ENCODE peak calls at places on chromosome 5, in nine cellular contexts. One of them, this sample, is unnamed. For H3K4me1, the result is how much of the 10 kb centered on the place peaks cover.

GRCh38 chr5:34698754-34699153 is 42.6 kb downstream of the RAI14 start:
- DNase-seq in heart left ventricle: no peak
- DNase-seq in heart right ventricle: no peak
- DNase-seq in DND-41: no peak
- DNase-seq in prostate gland: no peak
- DNase-seq in left ventricle myocardium inferior: no peak
- DNase-seq in fibroblast of lung: no peak
- DNase-seq in ascending aorta: no peak
- DNase-seq in psoas muscle: no peak
- DNase-seq in this sample: no peak

GRCh38 chr5:139660105-139660915 is 12.2 kb downstream of the CXXC5 start:
- DNase-seq in heart left ventricle: peak
- DNase-seq in heart right ventricle: peak
- DNase-seq in DND-41: no peak
- DNase-seq in prostate gland: peak
- DNase-seq in left ventricle myocardium inferior: peak
- DNase-seq in fibroblast of lung: no peak
- DNase-seq in ascending aorta: peak
- DNase-seq in psoas muscle: peak
- DNase-seq in this sample: no peak

GRCh38 chr5:81855576-81855975 is 104.7 kb upstream of the SSBP2 start:
- DNase-seq in heart left ventricle: no peak
- DNase-seq in heart right ventricle: no peak
- DNase-seq in DND-41: no peak
- DNase-seq in prostate gland: no peak
- DNase-seq in left ventricle myocardium inferior: no peak
- DNase-seq in fibroblast of lung: no peak
- DNase-seq in ascending aorta: no peak
- DNase-seq in psoas muscle: no peak
- DNase-seq in this sample: no peak

GRCh38 chr5:123875444-123876264 is 363.7 kb downstream of the CSNK1G3 start:
- DNase-seq in heart left ventricle: peak
- DNase-seq in heart right ventricle: peak
- DNase-seq in DND-41: no peak
- DNase-seq in prostate gland: no peak
- DNase-seq in left ventricle myocardium inferior: no peak
- DNase-seq in fibroblast of lung: no peak
- DNase-seq in ascending aorta: no peak
- DNase-seq in psoas muscle: no peak
- DNase-seq in this sample: no peak

GRCh38 chr5:172303090-172303995 is 19.8 kb upstream of the UBTD2 start:
- DNase-seq in heart left ventricle: no peak
- DNase-seq in heart right ventricle: no peak
- DNase-seq in DND-41: no peak
- DNase-seq in prostate gland: no peak
- DNase-seq in left ventricle myocardium inferior: no peak
- DNase-seq in fibroblast of lung: peak
- DNase-seq in ascending aorta: no peak
- DNase-seq in psoas muscle: no peak
- DNase-seq in this sample: no peak

GRCh38 chr5:181052526-181052927 is 12.5 kb downstream of the BTNL9 start:
- DNase-seq in heart left ventricle: no peak
- DNase-seq in heart right ventricle: peak
- DNase-seq in DND-41: no peak
- DNase-seq in prostate gland: no peak
- DNase-seq in left ventricle myocardium inferior: peak
- DNase-seq in fibroblast of lung: peak
- DNase-seq in ascending aorta: no peak
- DNase-seq in psoas muscle: no peak
- DNase-seq in this sample: no peak

GRCh38 chr5:174625591-174626365 is 98.6 kb upstream of the MSX2 start:
- DNase-seq in heart left ventricle: no peak
- DNase-seq in heart right ventricle: no peak
- DNase-seq in DND-41: no peak
- DNase-seq in prostate gland: no peak
- DNase-seq in left ventricle myocardium inferior: no peak
- DNase-seq in fibroblast of lung: peak
- DNase-seq in ascending aorta: no peak
- DNase-seq in psoas muscle: no peak
- DNase-seq in this sample: no peak

GRCh38 chr5:37075399-37075950 is 173.7 kb downstream of the CPLANE1 start:
- DNase-seq in heart left ventricle: no peak
- DNase-seq in heart right ventricle: no peak
- DNase-seq in DND-41: no peak
- DNase-seq in prostate gland: no peak
- DNase-seq in left ventricle myocardium inferior: no peak
- DNase-seq in fibroblast of lung: no peak
- DNase-seq in ascending aorta: no peak
- DNase-seq in psoas muscle: no peak
- DNase-seq in this sample: no peak

GRCh38 chr5:131783874-131784273 is 12.9 kb downstream of the FNIP1 start:
- DNase-seq in heart left ventricle: no peak
- DNase-seq in heart right ventricle: no peak
- DNase-seq in DND-41: no peak
- DNase-seq in prostate gland: no peak
- DNase-seq in left ventricle myocardium inferior: no peak
- DNase-seq in fibroblast of lung: no peak
- DNase-seq in ascending aorta: no peak
- DNase-seq in psoas muscle: no peak
- DNase-seq in this sample: no peak

GRCh38 chr5:176762489-176762888 is 47.9 kb upstream of the UNC5A start:
- DNase-seq in heart left ventricle: no peak
- DNase-seq in heart right ventricle: no peak
- DNase-seq in DND-41: no peak
- DNase-seq in prostate gland: no peak
- DNase-seq in left ventricle myocardium inferior: no peak
- DNase-seq in fibroblast of lung: no peak
- DNase-seq in ascending aorta: no peak
- DNase-seq in psoas muscle: no peak
- DNase-seq in this sample: no peak

GRCh38 chr5:127040779-127041520 is 10.6 kb upstream of the MARCHF3 start:
- DNase-seq in heart left ventricle: no peak
- DNase-seq in heart right ventricle: no peak
- DNase-seq in DND-41: no peak
- DNase-seq in prostate gland: peak
- DNase-seq in left ventricle myocardium inferior: no peak
- DNase-seq in fibroblast of lung: no peak
- DNase-seq in ascending aorta: no peak
- DNase-seq in psoas muscle: no peak
- DNase-seq in this sample: no peak

GRCh38 chr5:174433098-174433497 is 291.3 kb upstream of the MSX2 start:
- DNase-seq in heart left ventricle: no peak
- DNase-seq in heart right ventricle: no peak
- DNase-seq in DND-41: no peak
- DNase-seq in prostate gland: no peak
- DNase-seq in left ventricle myocardium inferior: no peak
- DNase-seq in fibroblast of lung: no peak
- DNase-seq in ascending aorta: no peak
- DNase-seq in psoas muscle: no peak
- DNase-seq in this sample: no peak

GRCh38 chr5:9622891-9623547 is 7.1 kb downstream of the TAS2R1 start:
- DNase-seq in heart left ventricle: no peak
- DNase-seq in heart right ventricle: no peak
- DNase-seq in DND-41: no peak
- DNase-seq in prostate gland: no peak
- DNase-seq in left ventricle myocardium inferior: no peak
- DNase-seq in fibroblast of lung: peak
- DNase-seq in ascending aorta: no peak
- DNase-seq in psoas muscle: no peak
- DNase-seq in this sample: no peak

GRCh38 chr5:77971965-77972544 is 195.9 kb upstream of the TBCA start:
- DNase-seq in heart left ventricle: no peak
- DNase-seq in heart right ventricle: no peak
- DNase-seq in DND-41: no peak
- DNase-seq in prostate gland: no peak
- DNase-seq in left ventricle myocardium inferior: no peak
- DNase-seq in fibroblast of lung: no peak
- DNase-seq in ascending aorta: no peak
- DNase-seq in psoas muscle: no peak
- DNase-seq in this sample: no peak

GRCh38 chr5:132647473-132647872 is 10.5 kb upstream of the IL13 start:
- DNase-seq in heart left ventricle: no peak
- DNase-seq in heart right ventricle: no peak
- DNase-seq in DND-41: no peak
- DNase-seq in prostate gland: no peak
- DNase-seq in left ventricle myocardium inferior: no peak
- DNase-seq in fibroblast of lung: no peak
- DNase-seq in ascending aorta: no peak
- DNase-seq in psoas muscle: no peak
- DNase-seq in this sample: no peak

GRCh38 chr5:125725686-125726085 is 697.5 kb upstream of the GRAMD2B start:
- DNase-seq in heart left ventricle: no peak
- DNase-seq in heart right ventricle: no peak
- DNase-seq in DND-41: no peak
- DNase-seq in prostate gland: no peak
- DNase-seq in left ventricle myocardium inferior: no peak
- DNase-seq in fibroblast of lung: no peak
- DNase-seq in ascending aorta: no peak
- DNase-seq in psoas muscle: no peak
- DNase-seq in this sample: no peak

GRCh38 chr5:19018822-19019221 is 969.2 kb downstream of the CDH18 start:
- DNase-seq in heart left ventricle: no peak
- DNase-seq in heart right ventricle: no peak
- DNase-seq in DND-41: no peak
- DNase-seq in prostate gland: no peak
- DNase-seq in left ventricle myocardium inferior: no peak
- DNase-seq in fibroblast of lung: no peak
- DNase-seq in ascending aorta: no peak
- DNase-seq in psoas muscle: no peak
- DNase-seq in this sample: no peak

GRCh38 chr5:135139397-135140134 is 105.5 kb upstream of the PITX1 start:
- DNase-seq in heart left ventricle: no peak
- DNase-seq in heart right ventricle: no peak
- DNase-seq in DND-41: no peak
- DNase-seq in prostate gland: no peak
- DNase-seq in left ventricle myocardium inferior: no peak
- DNase-seq in fibroblast of lung: peak
- DNase-seq in ascending aorta: no peak
- DNase-seq in psoas muscle: no peak
- DNase-seq in this sample: no peak

GRCh38 chr5:135140805-135141204 is 106.8 kb upstream of the PITX1 start:
- DNase-seq in heart left ventricle: peak
- DNase-seq in heart right ventricle: peak
- DNase-seq in DND-41: no peak
- DNase-seq in prostate gland: no peak
- DNase-seq in left ventricle myocardium inferior: no peak
- DNase-seq in fibroblast of lung: peak
- DNase-seq in ascending aorta: peak
- DNase-seq in psoas muscle: peak
- DNase-seq in this sample: no peak

GRCh38 chr5:135137146-135137915 is 103.3 kb upstream of the PITX1 start:
- DNase-seq in heart left ventricle: no peak
- DNase-seq in heart right ventricle: no peak
- DNase-seq in DND-41: no peak
- DNase-seq in prostate gland: no peak
- DNase-seq in left ventricle myocardium inferior: no peak
- DNase-seq in fibroblast of lung: no peak
- DNase-seq in ascending aorta: no peak
- DNase-seq in psoas muscle: no peak
- DNase-seq in this sample: no peak

GRCh38 chr5:135135530-135136201 is 101.6 kb upstream of the PITX1 start:
- DNase-seq in heart left ventricle: peak
- DNase-seq in heart right ventricle: peak
- DNase-seq in DND-41: no peak
- DNase-seq in prostate gland: no peak
- DNase-seq in left ventricle myocardium inferior: peak
- DNase-seq in fibroblast of lung: peak
- DNase-seq in ascending aorta: no peak
- DNase-seq in psoas muscle: peak
- DNase-seq in this sample: no peak

GRCh38 chr5:135138116-135138850 is 104.3 kb upstream of the PITX1 start:
- DNase-seq in heart left ventricle: no peak
- DNase-seq in heart right ventricle: no peak
- DNase-seq in DND-41: no peak
- DNase-seq in prostate gland: no peak
- DNase-seq in left ventricle myocardium inferior: no peak
- DNase-seq in fibroblast of lung: no peak
- DNase-seq in ascending aorta: no peak
- DNase-seq in psoas muscle: no peak
- DNase-seq in this sample: no peak
- H3K27ac ChIP-seq in heart left ventricle: no peak
- H3K27ac ChIP-seq in heart right ventricle: no peak
- H3K27ac ChIP-seq in DND-41: no peak
- H3K27ac ChIP-seq in prostate gland: no peak
- H3K27ac ChIP-seq in left ventricle myocardium inferior: no peak
- H3K27ac ChIP-seq in fibroblast of lung: peak
- H3K27ac ChIP-seq in ascending aorta: no peak
- H3K27ac ChIP-seq in psoas muscle: no peak
- H3K27ac ChIP-seq in this sample: no peak

GRCh38 chr5:119318256-119318914 is 37.4 kb upstream of the TNFAIP8 start:
- DNase-seq in heart left ventricle: no peak
- DNase-seq in heart right ventricle: no peak
- DNase-seq in DND-41: no peak
- DNase-seq in prostate gland: no peak
- DNase-seq in left ventricle myocardium inferior: no peak
- DNase-seq in fibroblast of lung: no peak
- DNase-seq in ascending aorta: no peak
- DNase-seq in psoas muscle: no peak
- DNase-seq in this sample: no peak
- H3K4me1 ChIP-seq in heart left ventricle: under half
- H3K4me1 ChIP-seq in heart right ventricle: under half
- H3K4me1 ChIP-seq in DND-41: half or more
- H3K4me1 ChIP-seq in prostate gland: under half
- H3K4me1 ChIP-seq in left ventricle myocardium inferior: under half
- H3K4me1 ChIP-seq in fibroblast of lung: under half
- H3K4me1 ChIP-seq in ascending aorta: under half
- H3K4me1 ChIP-seq in psoas muscle: under half
- H3K4me1 ChIP-seq in this sample: half or more

GRCh38 chr5:130102995-130103394 is 198.7 kb downstream of the CHSY3 start:
- DNase-seq in heart left ventricle: no peak
- DNase-seq in heart right ventricle: no peak
- DNase-seq in DND-41: no peak
- DNase-seq in prostate gland: no peak
- DNase-seq in left ventricle myocardium inferior: no peak
- DNase-seq in fibroblast of lung: no peak
- DNase-seq in ascending aorta: no peak
- DNase-seq in psoas muscle: no peak
- DNase-seq in this sample: no peak
- H3K4me3 ChIP-seq in heart left ventricle: no peak
- H3K4me3 ChIP-seq in heart right ventricle: no peak
- H3K4me3 ChIP-seq in DND-41: no peak
- H3K4me3 ChIP-seq in prostate gland: no peak
- H3K4me3 ChIP-seq in left ventricle myocardium inferior: no peak
- H3K4me3 ChIP-seq in fibroblast of lung: no peak
- H3K4me3 ChIP-seq in ascending aorta: no peak
- H3K4me3 ChIP-seq in psoas muscle: no peak
- H3K4me3 ChIP-seq in this sample: no peak

DNA sequence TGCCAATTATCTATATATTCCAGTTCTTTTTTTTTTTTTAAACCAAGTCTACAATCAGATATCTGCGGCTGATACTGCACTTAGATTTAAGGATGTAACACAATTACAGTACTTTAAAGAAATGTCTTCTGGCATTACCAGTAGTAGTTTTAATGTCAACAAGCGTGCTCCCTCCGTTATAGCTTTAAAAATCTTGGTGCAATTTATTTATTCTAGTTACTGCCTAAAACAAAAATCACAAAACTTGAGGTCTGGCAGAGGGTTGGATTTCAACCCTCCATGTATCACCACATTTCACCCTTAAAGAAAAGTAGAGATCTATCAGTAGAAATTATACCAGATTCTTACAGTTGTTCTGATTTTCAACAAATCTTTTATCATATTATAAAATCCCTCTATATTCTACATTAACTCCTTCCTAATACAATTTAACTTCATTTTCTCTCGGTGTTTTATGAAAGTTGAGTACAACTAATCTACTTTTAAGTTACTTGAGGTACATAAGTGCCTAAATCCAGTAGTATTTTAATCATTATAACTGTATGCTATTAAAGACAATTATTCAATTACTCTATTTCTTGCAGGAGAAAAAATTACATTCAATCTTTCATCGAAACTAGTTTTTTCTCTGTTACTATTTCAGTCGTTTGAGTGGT is 2.0 kb upstream of the RICTOR start:
- DNase-seq in heart left ventricle: no peak
- DNase-seq in heart right ventricle: no peak
- DNase-seq in DND-41: no peak
- DNase-seq in prostate gland: no peak
- DNase-seq in left ventricle myocardium inferior: no peak
- DNase-seq in fibroblast of lung: no peak
- DNase-seq in ascending aorta: no peak
- DNase-seq in psoas muscle: no peak
- DNase-seq in this sample: no peak
- H3K27ac ChIP-seq in heart left ventricle: peak
- H3K27ac ChIP-seq in heart right ventricle: peak
- H3K27ac ChIP-seq in DND-41: no peak
- H3K27ac ChIP-seq in prostate gland: no peak
- H3K27ac ChIP-seq in left ventricle myocardium inferior: peak
- H3K27ac ChIP-seq in fibroblast of lung: no peak
- H3K27ac ChIP-seq in ascending aorta: peak
- H3K27ac ChIP-seq in psoas muscle: peak
- H3K27ac ChIP-seq in this sample: no peak